ENCODE peak calls at places on chromosomes 5 and 9, in five cellular contexts. V is stimulated activated CD8-positive, alpha-beta memory T cell treated with anti-CD3 and anti-CD28 coated beads, Interleukin-15, amount 100 ng/mL, for 1 hour; M is ACHN; X is hypothalamus; Z is mucosa of descending colon. F is an unnamed sample.

GRCh38 chr5:56532411-56532935 is 282.9 kb upstream of the MAP3K1 start:
- DNase-seq in V (no peak), M (no peak), X (no peak), Z (no peak), F (no peak)

GRCh38 chr9:138101444-138102234 is 224.1 kb downstream of the CACNA1B start:
- DNase-seq in V (no peak), M (no peak), X (no peak), Z (no peak), F (no peak)

GRCh38 chr9:127153484-127153883 is 31.0 kb upstream of the ANGPTL2 start:
- DNase-seq in V (no peak), M (no peak), X (no peak), Z (no peak), F (no peak)

GRCh38 chr5:38783011-38783551 is 62.7 kb upstream of the OSMR start:
- DNase-seq in V (no peak), M (peak), X (no peak), Z (no peak), F (no peak)

GRCh38 chr9:88757406-88758010 is 222.5 kb downstream of the NXNL2 start:
- DNase-seq in V (no peak), M (no peak), X (no peak), Z (no peak), F (no peak)

GRCh38 chr5:151222769-151223446 is 984 bp downstream of the CCDC69 start:
- DNase-seq in V (no peak), M (no peak), X (no peak), Z (peak), F (no peak)

GRCh38 chr5:19986036-19986619 is 1.9 kb downstream of the CDH18 start:
- DNase-seq in V (no peak), M (no peak), X (no peak), Z (no peak), F (no peak)

GRCh38 chr9:136784249-136784996 is 6.7 kb upstream of the TMEM141 start:
- DNase-seq in V (no peak), M (peak), X (no peak), Z (no peak), F (no peak)

GRCh38 chr5:117638581-117638980 is 1064.0 kb upstream of the SEMA6A start:
- DNase-seq in V (no peak), M (no peak), X (no peak), Z (no peak), F (no peak)

GRCh38 chr5:148393390-148393741 is 9.6 kb downstream of the FBXO38 start:
- DNase-seq in V (no peak), M (no peak), X (no peak), Z (no peak), F (no peak)

GRCh38 chr9:134662143-134662876 is 20.7 kb downstream of the COL5A1 start:
- DNase-seq in V (no peak), M (no peak), X (no peak), Z (peak), F (no peak)

GRCh38 chr5:135890867-135891266 is 4.8 kb downstream of the IL9 start:
- DNase-seq in V (no peak), M (no peak), X (no peak), Z (no peak), F (no peak)